ENCODE peak calls at places on chromosomes 2 and 18, in ten cellular contexts. E is WERI-Rb-1; G is fibroblast of pulmonary artery; O is sciatic nerve; D is endodermal cell; W is activated CD4-positive, alpha-beta T cell treated with anti-CD3 and anti-CD28 coated beads, Interleukin-2, amount 50 U/mL, for 48 hours; X is Caki2; B is cardiac muscle cell; J is DMS153; T is AG04449. S is an unnamed sample.

GRCh38 chr2:110688594-110689091 is 10.8 kb upstream of the BUB1 start:
- DNase-seq in B (no peak), E (no peak), D (peak; percentile 86), T (no peak), X (peak; percentile 61), O (no peak), W (no peak), G (no peak), J (no peak), S (no peak)

GRCh38 chr2:159083601-159084000 is 115.2 kb downstream of the TANC1 start:
- DNase-seq in D (no peak), G (peak; percentile 61), T (no peak), X (no peak), E (no peak), J (no peak), B (no peak), O (no peak), W (no peak), S (no peak)

GRCh38 chr18:23882616-23883276 is 131.8 kb upstream of the TTC39C start:
- DNase-seq in D (no peak), T (no peak), E (no peak), X (no peak), G (no peak), O (no peak), W (no peak), J (no peak), B (no peak), S (no peak)

GRCh38 chr2:166373951-166374350 is 1.8 kb downstream of the SCN9A start:
- DNase-seq in O (no peak), B (peak; percentile 25), T (no peak), D (no peak), J (peak; percentile 45), G (peak; percentile 61), X (peak; percentile 67), W (peak; percentile 4), E (no peak), S (no peak)

GRCh38 chr2:32990556-32990955 is 43.8 kb downstream of the LTBP1 start:
- DNase-seq in J (no peak), D (no peak), B (no peak), T (no peak), O (no peak), E (no peak), W (no peak), X (no peak), G (no peak), S (no peak)

GRCh38 chr2:73992036-73992435 is 7.3 kb downstream of the TET3 start:
- DNase-seq in J (no peak), T (no peak), G (no peak), B (no peak), W (no peak), E (no peak), X (no peak), O (no peak), D (no peak), S (no peak)

GRCh38 chr18:40821596-40822243 is 1133.3 kb upstream of the PIK3C3 start:
- DNase-seq in X (no peak), B (no peak), T (no peak), E (peak; percentile 95), W (no peak), G (no peak), D (peak; percentile 57), J (no peak), O (no peak), S (no peak)

GRCh38 chr2:199850718-199851498 is at the start of gene FTCDNL1:
- DNase-seq in T (no peak), B (peak; percentile 69), X (peak; percentile 74), D (peak; percentile 85), W (peak; percentile 74), E (peak; percentile 65), O (peak; percentile 75), J (no peak), G (peak; percentile 31), S (peak; percentile 51)

GRCh38 chr2:236507393-236508085 is 62.1 kb upstream of the ACKR3 start:
- DNase-seq in X (peak; percentile 31), O (peak; percentile 76), B (peak; percentile 92), J (no peak), T (no peak), D (peak; percentile 88), W (peak; percentile 60), G (peak; percentile 30), E (no peak), S (peak; percentile 43)

GRCh38 chr2:229582151-229582550 is 132.2 kb downstream of the DNER start:
- DNase-seq in W (no peak), E (no peak), G (no peak), J (no peak), X (no peak), D (no peak), B (no peak), O (no peak), T (no peak), S (no peak)

GRCh38 chr2:47747878-47748277 is 35.1 kb upstream of the MSH6 start:
- DNase-seq in T (no peak), E (no peak), J (no peak), O (no peak), W (no peak), X (no peak), D (no peak), B (no peak), G (no peak), S (no peak)

GRCh38 chr2:224658776-224659175 is 57.4 kb downstream of the CCDC195 start:
- DNase-seq in W (no peak), J (no peak), T (peak; percentile 14), X (no peak), E (no peak), D (no peak), G (peak; percentile 3), O (no peak), B (no peak), S (no peak)

GRCh38 chr2:226835420-226835795 is 446 bp upstream of the RHBDD1 start:
- DNase-seq in E (peak; percentile 19), W (no peak), X (no peak), O (peak; percentile 64), D (peak; percentile 86), J (no peak), B (no peak), G (no peak), T (no peak), S (no peak)

GRCh38 chr2:114400890-114401289 is 41.6 kb upstream of the DPP10 start:
- DNase-seq in B (no peak), J (no peak), W (no peak), G (no peak), T (no peak), X (no peak), E (peak; percentile 20), D (no peak), O (no peak), S (no peak)

GRCh38 chr2:157509755-157510154 is 65.9 kb upstream of the CYTIP start:
- DNase-seq in X (no peak), E (no peak), G (no peak), D (no peak), T (no peak), O (no peak), B (no peak), W (no peak), J (no peak), S (no peak)

GRCh38 chr2:185335879-185336278 is 402.7 kb upstream of the FSIP2 start:
- DNase-seq in T (no peak), E (no peak), J (no peak), W (no peak), X (no peak), D (no peak), B (no peak), G (no peak), O (no peak), S (no peak)

GRCh38 chr2:114729025-114729424 is 286.6 kb downstream of the DPP10 start:
- DNase-seq in E (peak; percentile 14), O (no peak), D (no peak), B (peak; percentile 42), W (no peak), T (no peak), X (no peak), G (no peak), J (peak; percentile 12), S (no peak)

GRCh38 chr2:201257381-201257940 is 2.9 kb upstream of the CASP8 start:
- DNase-seq in G (no peak), E (no peak), J (peak; percentile 61), D (peak; percentile 63), T (no peak), O (no peak), X (peak; percentile 86), B (no peak), W (peak; percentile 49), S (peak; percentile 27)

GRCh38 chr2:36971990-36972389 is 5.7 kb upstream of the STRN start:
- DNase-seq in J (no peak), G (no peak), E (no peak), W (no peak), T (no peak), X (no peak), B (no peak), D (no peak), O (no peak), S (no peak)

GRCh38 chr2:111162718-111163331 is 42.1 kb downstream of the BCL2L11 start:
- DNase-seq in T (no peak), J (no peak), W (no peak), D (peak; percentile 30), X (no peak), O (no peak), B (no peak), G (peak; percentile 22), E (no peak), S (no peak)

GRCh38 chr2:241864168-241864896 is 5.2 kb upstream of the RTP5 start:
- DNase-seq in J (no peak), E (no peak), O (no peak), D (no peak), B (no peak), X (no peak), T (no peak), G (no peak), W (no peak), S (no peak)

GRCh38 chr2:197576631-197577030 is 60.8 kb downstream of the MOB4 start:
- DNase-seq in T (peak; percentile 33), J (no peak), O (no peak), B (no peak), W (no peak), X (no peak), D (no peak), G (peak; percentile 86), E (no peak), S (no peak)

GRCh38 chr2:108534577-108535379 is 508 bp downstream of the LIMS1 start:
- DNase-seq in O (peak; percentile 64), E (peak; percentile 41), G (peak; percentile 60), J (peak; percentile 23), D (peak; percentile 72), T (no peak), B (peak; percentile 65), W (peak; percentile 51), X (peak; percentile 44), S (no peak)

GRCh38 chr2:31428001-31428418 is 13.5 kb upstream of the XDH start:
- DNase-seq in B (no peak), W (no peak), E (peak; percentile 16), J (no peak), X (peak; percentile 27), G (peak; percentile 28), D (peak; percentile 85), T (no peak), O (no peak), S (no peak)

GRCh38 chr18:53991202-53991601 is 233.3 kb downstream of the MBD2 start:
- DNase-seq in D (no peak), J (no peak), W (no peak), G (peak; percentile 61), X (peak; percentile 75), T (peak; percentile 24), O (no peak), B (no peak), E (no peak), S (no peak)

GRCh38 chr2:36568533-36569246 is 29.3 kb downstream of the FEZ2 start:
- DNase-seq in D (no peak), B (no peak), E (no peak), X (no peak), W (no peak), J (no peak), G (peak; percentile 68), T (no peak), O (no peak), S (no peak)

GRCh38 chr2:241225983-241226382 is 37.5 kb downstream of the ANO7 start:
- DNase-seq in E (no peak), W (no peak), D (no peak), G (no peak), B (no peak), T (no peak), J (no peak), X (no peak), O (no peak), S (no peak)

GRCh38 chr18:10301831-10302483 is 152.5 kb upstream of the APCDD1 start:
- DNase-seq in D (no peak), T (no peak), G (no peak), W (no peak), E (no peak), B (no peak), X (no peak), O (no peak), J (no peak), S (no peak)

S was measured in GM12891.